ENCODE peak calls at places on chromosomes 13 and 19, in eight cellular contexts. J, Q, I, S, G, X, L and B are unnamed samples.

GRCh38 chr19:51511353-51511752 is 9.8 kb upstream of the SIGLEC12 start:
- DNase-seq in J (no peak), Q (no peak), I (no peak), S (no peak), G (no peak), X (no peak), L (no peak), B (no peak)

GRCh38 chr19:8387688-8388611 is 2.2 kb upstream of the RAB11B start:
- DNase-seq in J (no peak), Q (no peak), I (peak), S (no peak), G (no peak), X (no peak), L (no peak), B (no peak)

GRCh38 chr13:38990693-38991092 is at the start of gene STOML3:
- DNase-seq in J (no peak), Q (no peak), I (no peak), S (no peak), G (no peak), X (no peak), L (no peak), B (no peak)

GRCh38 chr19:55536366-55536765 is 567 bp downstream of the SBK2 start:
- DNase-seq in J (no peak), Q (no peak), I (no peak), S (no peak), G (no peak), X (no peak), L (no peak), B (no peak)

GRCh38 chr13:112446347-112446861 is 70.2 kb downstream of the SPACA7 start:
- DNase-seq in J (no peak), Q (no peak), I (no peak), S (no peak), G (no peak), X (no peak), L (no peak), B (no peak)

GRCh38 chr13:103810026-103810425 is 743.8 kb upstream of the SLC10A2 start:
- DNase-seq in J (no peak), Q (no peak), I (no peak), S (no peak), G (no peak), X (no peak), L (no peak), B (no peak)

GRCh38 chr13:73767191-73767741 is 366.9 kb downstream of the KLF12 start:
- DNase-seq in J (no peak), Q (no peak), I (no peak), S (no peak), G (peak), X (no peak), L (peak), B (no peak)

GRCh38 chr13:108795841-108796240 is 166.4 kb downstream of the MYO16 start:
- DNase-seq in J (no peak), Q (peak), I (no peak), S (no peak), G (no peak), X (no peak), L (peak), B (no peak)